ENCODE peak calls at places on chromosomes 6 and 20, in four cellular contexts. E, P, C and K are unnamed samples.

GRCh38 chr20:699811-700338 is 24.3 kb upstream of the SCRT2 start:
- DNase-seq in P (peak), C (no peak), E (no peak), K (peak)

GRCh38 chr6:45212976-45213375 is 115.2 kb upstream of the RUNX2 start:
- DNase-seq in P (no peak), E (no peak), C (no peak), K (no peak)

GRCh38 chr6:72418495-72418894 is 203.4 kb upstream of the KCNQ5 start:
- DNase-seq in P (no peak), C (no peak), E (no peak), K (no peak)

GRCh38 chr6:87092435-87092834 is 2.5 kb downstream of the CGA start:
- DNase-seq in C (no peak), P (no peak), E (no peak), K (no peak)

GRCh38 chr6:119390276-119390793 is 40.8 kb upstream of the MAN1A1 start:
- DNase-seq in P (no peak), C (no peak), E (no peak), K (no peak)

GRCh38 chr20:22789661-22790060 is 205.3 kb upstream of the FOXA2 start:
- DNase-seq in P (no peak), C (no peak), E (no peak), K (no peak)

GRCh38 chr6:157110620-157111019 is 212.7 kb downstream of the TMEM242 start:
- DNase-seq in C (no peak), P (no peak), E (no peak), K (no peak)

GRCh38 chr6:110595112-110595511 is 118.7 kb upstream of the SLC22A16 start:
- DNase-seq in E (no peak), C (no peak), P (no peak), K (no peak)